ENCODE peak calls at places on chromosomes 6 and 20, in six cellular contexts. T is NCI-H1930, I is NCI-H526 treated with DMSO at 0.1 percent for 48 hours, V is GM04504, U is NCI-H69, F is T-cell. B is an unnamed sample.

GRCh38 chr6:815348-815738 is 122.4 kb upstream of the EXOC2 start:
- DNase-seq in T (no peak), I (no peak), V (no peak), U (peak; percentile 10), F (no peak), B (no peak)

GRCh38 chr20:9166153-9166780 is 97.4 kb downstream of the PLCB4 start:
- DNase-seq in T (no peak), I (no peak), V (no peak), U (peak; percentile 93), F (no peak), B (no peak)

GRCh38 chr20:11324990-11325389 is 592.7 kb upstream of the BTBD3 start:
- DNase-seq in T (no peak), I (no peak), V (no peak), U (no peak), F (no peak), B (no peak)

GRCh38 chr6:154690857-154691256 is 42.4 kb upstream of the SCAF8 start:
- DNase-seq in T (no peak), I (no peak), V (no peak), U (no peak), F (no peak), B (no peak)

GRCh38 chr6:2986722-2987196 is 12.9 kb upstream of the NQO2 start:
- DNase-seq in T (no peak), I (no peak), V (peak; percentile 93), U (peak; percentile 78), F (no peak), B (no peak)

GRCh38 chr6:2611092-2611491 is 139.6 kb downstream of the MYLK4 start:
- DNase-seq in T (no peak), I (no peak), V (no peak), U (no peak), F (no peak), B (no peak)

GRCh38 chr6:7047966-7048365 is 59.8 kb upstream of the RREB1 start:
- DNase-seq in T (no peak), I (no peak), V (no peak), U (no peak), F (no peak), B (no peak)

GRCh38 chr6:129635396-129636164 is 74.4 kb downstream of the ARHGAP18 start:
- DNase-seq in T (no peak), I (no peak), V (peak; percentile 76), U (no peak), F (no peak), B (no peak)

GRCh38 chr6:151391021-151391470 is 313 bp downstream of the ZBTB2 start:
- DNase-seq in T (peak; percentile 32), I (no peak), V (no peak), U (peak; percentile 90), F (peak; percentile 81), B (no peak)

GRCh38 chr6:138572200-138572875 is 73.0 kb upstream of the NHSL1 start:
- DNase-seq in T (no peak), I (peak; percentile 56), V (peak; percentile 62), U (peak; percentile 99), F (no peak), B (no peak)

GRCh38 chr6:117540670-117541069 is 58.2 kb downstream of the DCBLD1 start:
- DNase-seq in T (no peak), I (no peak), V (no peak), U (no peak), F (no peak), B (no peak)

GRCh38 chr6:1135726-1136414 is 176.0 kb upstream of the FOXQ1 start:
- DNase-seq in T (no peak), I (no peak), V (peak; percentile 47), U (no peak), F (no peak), B (no peak)

GRCh38 chr20:16596991-16597390 is 23.7 kb upstream of the KIF16B start:
- DNase-seq in T (no peak), I (no peak), V (no peak), U (no peak), F (no peak), B (no peak)

GRCh38 chr20:5073154-5074049 is 46.4 kb downstream of the PCNA start:
- DNase-seq in T (no peak), I (no peak), V (peak; percentile 58), U (peak; percentile 91), F (no peak), B (no peak)

GRCh38 chr6:36430351-36430750 is 12.3 kb downstream of the PXT1 start:
- DNase-seq in T (no peak), I (no peak), V (no peak), U (no peak), F (no peak), B (no peak)

GRCh38 chr6:8335371-8335770 is 100.0 kb downstream of the SLC35B3 start:
- DNase-seq in T (no peak), I (no peak), V (no peak), U (no peak), F (no peak), B (no peak)

GRCh38 chr20:45890997-45891983 is at the start of the genes CTSA and NEURL2:
- DNase-seq in T (peak; percentile 89), I (peak; percentile 72), V (peak; percentile 82), U (peak; percentile 88), F (peak; percentile 72), B (peak; percentile 69)

GRCh38 chr6:33313709-33314514 is at the start of gene TAPBP:
- DNase-seq in T (no peak), I (peak; percentile 65), V (peak; percentile 30), U (peak; percentile 75), F (peak; percentile 83), B (peak; percentile 75)

GRCh38 chr6:106119991-106120390 is 33.9 kb downstream of the PRDM1 start:
- DNase-seq in T (no peak), I (no peak), V (no peak), U (no peak), F (no peak), B (no peak)

GRCh38 chr20:8291873-8292272 is 159.8 kb downstream of the PLCB1 start:
- DNase-seq in T (no peak), I (no peak), V (no peak), U (no peak), F (no peak), B (no peak)

GRCh38 chr6:2476376-2476775 is 231.0 kb upstream of the GMDS start:
- DNase-seq in T (no peak), I (no peak), V (no peak), U (no peak), F (no peak), B (no peak)

GRCh38 chr6:158649289-158650143 is at the start of gene SYTL3:
- DNase-seq in T (no peak), I (no peak), V (no peak), U (no peak), F (peak; percentile 89), B (peak; percentile 49)

GRCh38 chr20:32359633-32360332 is 1.7 kb downstream of the ASXL1 start:
- DNase-seq in T (no peak), I (no peak), V (no peak), U (peak; percentile 64), F (peak; percentile 2), B (no peak)

GRCh38 chr6:154995241-154996162 is at the start of gene TIAM2:
- DNase-seq in T (no peak), I (no peak), V (no peak), U (peak; percentile 51), F (no peak), B (no peak)

GRCh38 chr6:72861059-72861458 is 239.2 kb downstream of the KCNQ5 start:
- DNase-seq in T (no peak), I (no peak), V (no peak), U (no peak), F (no peak), B (no peak)

GRCh38 chr6:41306187-41306854 is 19.8 kb upstream of the TREM1 start:
- DNase-seq in T (no peak), I (peak; percentile 26), V (no peak), U (peak; percentile 78), F (peak; percentile 42), B (no peak)

GRCh38 chr20:57612436-57612835 is 7.8 kb downstream of the ZBP1 start:
- DNase-seq in T (no peak), I (no peak), V (no peak), U (no peak), F (no peak), B (no peak)

GRCh38 chr6:25034477-25034876 is 98.7 kb upstream of the RIPOR2 start:
- DNase-seq in T (no peak), I (no peak), V (no peak), U (peak; percentile 56), F (no peak), B (no peak)

GRCh38 chr20:56513096-56513806 is 11.3 kb upstream of the FAM209A start:
- DNase-seq in T (no peak), I (no peak), V (no peak), U (no peak), F (no peak), B (no peak)

GRCh38 chr6:56314683-56315523 is 67.5 kb upstream of the COL21A1 start:
- DNase-seq in T (no peak), I (peak; percentile 22), V (no peak), U (peak; percentile 65), F (no peak), B (peak; percentile 7)

GRCh38 chr6:444653-445275 is 53.2 kb downstream of the IRF4 start:
- DNase-seq in T (no peak), I (no peak), V (no peak), U (no peak), F (peak; percentile 67), B (no peak)

B was measured in GM12864.